ENCODE peak calls at places on chromosome 12, in six cellular contexts. One of them, this sample, is unnamed.

GRCh38 chr12:49059385-49060232 is 985 bp downstream of the KMT2D start:
- DNase-seq in activated CD4-positive, CD25-positive, alpha-beta regulatory T cell: no peak
- DNase-seq in glutamatergic neuron: peak
- DNase-seq in endodermal cell: peak
- DNase-seq in left colon: peak
- DNase-seq in astrocyte of the cerebellum: no peak
- DNase-seq in this sample: peak

GRCh38 chr12:128976120-128976519 is 122.8 kb downstream of the GLT1D1 start:
- DNase-seq in activated CD4-positive, CD25-positive, alpha-beta regulatory T cell: no peak
- DNase-seq in astrocyte of the cerebellum: no peak
- DNase-seq in glutamatergic neuron: peak
- DNase-seq in endodermal cell: peak
- DNase-seq in left colon: peak
- DNase-seq in this sample: peak

GRCh38 chr12:60138526-60138925 is 542.7 kb downstream of the SLC16A7 start:
- DNase-seq in astrocyte of the cerebellum: no peak
- DNase-seq in glutamatergic neuron: no peak
- DNase-seq in activated CD4-positive, CD25-positive, alpha-beta regulatory T cell: no peak
- DNase-seq in left colon: no peak
- DNase-seq in endodermal cell: no peak
- DNase-seq in this sample: no peak

GRCh38 chr12:116194935-116195431 is 82.5 kb downstream of the MED13L start:
- DNase-seq in astrocyte of the cerebellum: no peak
- DNase-seq in glutamatergic neuron: no peak
- DNase-seq in endodermal cell: peak
- DNase-seq in left colon: no peak
- DNase-seq in activated CD4-positive, CD25-positive, alpha-beta regulatory T cell: no peak
- DNase-seq in this sample: peak

GRCh38 chr12:77943466-77943865 is 112.8 kb downstream of the NAV3 start:
- DNase-seq in activated CD4-positive, CD25-positive, alpha-beta regulatory T cell: no peak
- DNase-seq in endodermal cell: no peak
- DNase-seq in left colon: no peak
- DNase-seq in astrocyte of the cerebellum: no peak
- DNase-seq in glutamatergic neuron: no peak
- DNase-seq in this sample: no peak

GRCh38 chr12:106978035-106978800 is 8.7 kb downstream of the MTERF2 start:
- DNase-seq in activated CD4-positive, CD25-positive, alpha-beta regulatory T cell: no peak
- DNase-seq in astrocyte of the cerebellum: no peak
- DNase-seq in left colon: peak
- DNase-seq in endodermal cell: no peak
- DNase-seq in glutamatergic neuron: no peak
- DNase-seq in this sample: no peak

GRCh38 chr12:2876431-2877046 is 435 bp downstream of the FOXM1 start:
- DNase-seq in endodermal cell: no peak
- DNase-seq in activated CD4-positive, CD25-positive, alpha-beta regulatory T cell: no peak
- DNase-seq in glutamatergic neuron: no peak
- DNase-seq in left colon: no peak
- DNase-seq in astrocyte of the cerebellum: no peak
- DNase-seq in this sample: peak

GRCh38 chr12:83010169-83010804 is 323.6 kb downstream of the TMTC2 start:
- DNase-seq in endodermal cell: no peak
- DNase-seq in left colon: no peak
- DNase-seq in astrocyte of the cerebellum: no peak
- DNase-seq in activated CD4-positive, CD25-positive, alpha-beta regulatory T cell: no peak
- DNase-seq in glutamatergic neuron: no peak
- DNase-seq in this sample: no peak

GRCh38 chr12:108611884-108612415 is 14.1 kb upstream of the TMEM119 start:
- DNase-seq in glutamatergic neuron: peak
- DNase-seq in activated CD4-positive, CD25-positive, alpha-beta regulatory T cell: peak
- DNase-seq in astrocyte of the cerebellum: peak
- DNase-seq in left colon: peak
- DNase-seq in endodermal cell: peak
- DNase-seq in this sample: peak

GRCh38 chr12:3536096-3536875 is 45.3 kb downstream of the PRMT8 start:
- DNase-seq in left colon: no peak
- DNase-seq in astrocyte of the cerebellum: no peak
- DNase-seq in glutamatergic neuron: no peak
- DNase-seq in activated CD4-positive, CD25-positive, alpha-beta regulatory T cell: no peak
- DNase-seq in endodermal cell: peak
- DNase-seq in this sample: no peak

GRCh38 chr12:57844725-57845477 is 1.6 kb downstream of the CTDSP2 start:
- DNase-seq in astrocyte of the cerebellum: no peak
- DNase-seq in glutamatergic neuron: peak
- DNase-seq in left colon: peak
- DNase-seq in endodermal cell: peak
- DNase-seq in activated CD4-positive, CD25-positive, alpha-beta regulatory T cell: no peak
- DNase-seq in this sample: no peak

GRCh38 chr12:121465921-121466799 is 66.2 kb downstream of the RNF34 start:
- DNase-seq in astrocyte of the cerebellum: no peak
- DNase-seq in glutamatergic neuron: peak
- DNase-seq in activated CD4-positive, CD25-positive, alpha-beta regulatory T cell: peak
- DNase-seq in endodermal cell: peak
- DNase-seq in left colon: peak
- DNase-seq in this sample: peak

GRCh38 chr12:96044017-96044985 is 8.9 kb upstream of the LTA4H start:
- DNase-seq in endodermal cell: no peak
- DNase-seq in left colon: no peak
- DNase-seq in glutamatergic neuron: no peak
- DNase-seq in activated CD4-positive, CD25-positive, alpha-beta regulatory T cell: no peak
- DNase-seq in astrocyte of the cerebellum: no peak
- DNase-seq in this sample: no peak

GRCh38 chr12:8681129-8681902 is 16.5 kb upstream of the RIMKLB start:
- DNase-seq in glutamatergic neuron: no peak
- DNase-seq in endodermal cell: peak
- DNase-seq in activated CD4-positive, CD25-positive, alpha-beta regulatory T cell: no peak
- DNase-seq in left colon: no peak
- DNase-seq in astrocyte of the cerebellum: peak
- DNase-seq in this sample: no peak

GRCh38 chr12:105843989-105844768 is 294.6 kb downstream of the NUAK1 start:
- DNase-seq in left colon: no peak
- DNase-seq in activated CD4-positive, CD25-positive, alpha-beta regulatory T cell: no peak
- DNase-seq in endodermal cell: no peak
- DNase-seq in glutamatergic neuron: no peak
- DNase-seq in astrocyte of the cerebellum: no peak
- DNase-seq in this sample: no peak

GRCh38 chr12:123723011-123723410 is 10.9 kb downstream of the ATP6V0A2 start:
- DNase-seq in astrocyte of the cerebellum: no peak
- DNase-seq in left colon: no peak
- DNase-seq in activated CD4-positive, CD25-positive, alpha-beta regulatory T cell: no peak
- DNase-seq in endodermal cell: no peak
- DNase-seq in glutamatergic neuron: no peak
- DNase-seq in this sample: no peak

GRCh38 chr12:89827592-89827991 is 119.0 kb upstream of the ATP2B1 start:
- DNase-seq in left colon: no peak
- DNase-seq in activated CD4-positive, CD25-positive, alpha-beta regulatory T cell: no peak
- DNase-seq in astrocyte of the cerebellum: no peak
- DNase-seq in endodermal cell: peak
- DNase-seq in glutamatergic neuron: no peak
- DNase-seq in this sample: no peak

GRCh38 chr12:47820631-47821345 is 1.1 kb upstream of the HDAC7 start:
- DNase-seq in left colon: peak
- DNase-seq in activated CD4-positive, CD25-positive, alpha-beta regulatory T cell: no peak
- DNase-seq in glutamatergic neuron: no peak
- DNase-seq in endodermal cell: peak
- DNase-seq in astrocyte of the cerebellum: peak
- DNase-seq in this sample: no peak

GRCh38 chr12:54723653-54724256 is 75.6 kb upstream of the DCD start:
- DNase-seq in left colon: no peak
- DNase-seq in activated CD4-positive, CD25-positive, alpha-beta regulatory T cell: no peak
- DNase-seq in endodermal cell: peak
- DNase-seq in astrocyte of the cerebellum: no peak
- DNase-seq in glutamatergic neuron: no peak
- DNase-seq in this sample: peak

GRCh38 chr12:28191690-28192089 is 1.4 kb downstream of the CCDC91 start:
- DNase-seq in astrocyte of the cerebellum: no peak
- DNase-seq in left colon: no peak
- DNase-seq in activated CD4-positive, CD25-positive, alpha-beta regulatory T cell: no peak
- DNase-seq in glutamatergic neuron: no peak
- DNase-seq in endodermal cell: peak
- DNase-seq in this sample: peak

GRCh38 chr12:45122776-45123380 is 72.0 kb upstream of the DBX2 start:
- DNase-seq in glutamatergic neuron: no peak
- DNase-seq in astrocyte of the cerebellum: peak
- DNase-seq in activated CD4-positive, CD25-positive, alpha-beta regulatory T cell: no peak
- DNase-seq in left colon: no peak
- DNase-seq in endodermal cell: peak
- DNase-seq in this sample: no peak

GRCh38 chr12:16526693-16527092 is 79.3 kb downstream of the LMO3 start:
- DNase-seq in activated CD4-positive, CD25-positive, alpha-beta regulatory T cell: no peak
- DNase-seq in left colon: no peak
- DNase-seq in astrocyte of the cerebellum: peak
- DNase-seq in glutamatergic neuron: no peak
- DNase-seq in endodermal cell: no peak
- DNase-seq in this sample: no peak

GRCh38 chr12:120652671-120653435 is 12.4 kb downstream of the CABP1 start:
- DNase-seq in endodermal cell: no peak
- DNase-seq in glutamatergic neuron: no peak
- DNase-seq in left colon: no peak
- DNase-seq in astrocyte of the cerebellum: no peak
- DNase-seq in activated CD4-positive, CD25-positive, alpha-beta regulatory T cell: no peak
- DNase-seq in this sample: no peak

GRCh38 chr12:40375076-40375475 is 150.3 kb downstream of the LRRK2 start:
- DNase-seq in glutamatergic neuron: no peak
- DNase-seq in left colon: no peak
- DNase-seq in endodermal cell: no peak
- DNase-seq in astrocyte of the cerebellum: no peak
- DNase-seq in activated CD4-positive, CD25-positive, alpha-beta regulatory T cell: no peak
- DNase-seq in this sample: no peak

GRCh38 chr12:96140110-96140509 is 54.1 kb upstream of the ELK3 start:
- DNase-seq in left colon: no peak
- DNase-seq in endodermal cell: no peak
- DNase-seq in activated CD4-positive, CD25-positive, alpha-beta regulatory T cell: no peak
- DNase-seq in astrocyte of the cerebellum: peak
- DNase-seq in glutamatergic neuron: no peak
- DNase-seq in this sample: no peak

GRCh38 chr12:111766608-111767361 is at the start of gene ALDH2:
- DNase-seq in activated CD4-positive, CD25-positive, alpha-beta regulatory T cell: no peak
- DNase-seq in endodermal cell: peak
- DNase-seq in glutamatergic neuron: peak
- DNase-seq in astrocyte of the cerebellum: no peak
- DNase-seq in left colon: peak
- DNase-seq in this sample: no peak

This sample was measured in DND-41.